ENCODE peak calls at places on chromosome 11, in nine cellular contexts. Q is heart left ventricle, X is AG04450, U is fibroblast of pulmonary artery, W is A549, F is astrocyte of the spinal cord, N is tibial artery, E is right atrium auricular region, D is progenitor cell of endocrine pancreas. H is an unnamed sample.

GRCh38 chr11:2302280-2302843 is 549 bp downstream of the TSPAN32 start:
- DNase-seq in Q (no peak), X (no peak), U (no peak), W (no peak), F (no peak), N (no peak), E (peak), D (no peak), H (no peak)

GRCh38 chr11:87252869-87253268 is 215.1 kb downstream of the TMEM135 start:
- DNase-seq in Q (no peak), X (no peak), U (no peak), W (no peak), F (no peak), N (no peak), E (no peak), D (no peak), H (no peak)

GRCh38 chr11:72100462-72100861 is 2.6 kb downstream of the LAMTOR1 start:
- DNase-seq in Q (no peak), X (no peak), U (no peak), W (no peak), F (no peak), N (no peak), E (no peak), D (no peak), H (no peak)

GRCh38 chr11:69357458-69358397 is 63.8 kb downstream of the MYEOV start:
- DNase-seq in Q (no peak), X (no peak), U (no peak), W (no peak), F (no peak), N (no peak), E (peak), D (peak), H (peak)

GRCh38 chr11:100726709-100727108 is 39.6 kb downstream of the ARHGAP42 start:
- DNase-seq in Q (no peak), X (no peak), U (no peak), W (no peak), F (no peak), N (no peak), E (no peak), D (no peak), H (no peak)

GRCh38 chr11:58647866-58648265 is 25.4 kb downstream of the CNTF start:
- DNase-seq in Q (no peak), X (no peak), U (no peak), W (no peak), F (no peak), N (no peak), E (no peak), D (no peak), H (no peak)

GRCh38 chr11:104735013-104735412 is 163.2 kb downstream of the CASP12 start:
- DNase-seq in Q (no peak), X (no peak), U (no peak), W (no peak), F (no peak), N (no peak), E (no peak), D (no peak), H (no peak)

GRCh38 chr11:132704796-132705375 is 827.4 kb downstream of the OPCML start:
- DNase-seq in Q (no peak), X (no peak), U (no peak), W (no peak), F (no peak), N (no peak), E (no peak), D (no peak), H (no peak)

GRCh38 chr11:107757661-107758060 is 45.8 kb upstream of the SLN start:
- DNase-seq in Q (no peak), X (no peak), U (no peak), W (no peak), F (no peak), N (no peak), E (no peak), D (no peak), H (no peak)

GRCh38 chr11:11363674-11364073 is 10.6 kb upstream of the CSNK2A3 start:
- DNase-seq in Q (no peak), X (no peak), U (no peak), W (no peak), F (no peak), N (no peak), E (no peak), D (no peak), H (no peak)

GRCh38 chr11:102256251-102256650 is 61.0 kb upstream of the BIRC3 start:
- DNase-seq in Q (no peak), X (no peak), U (peak), W (no peak), F (peak), N (no peak), E (no peak), D (no peak), H (no peak)

GRCh38 chr11:30631148-30631547 is 45.0 kb upstream of the MPPED2 start:
- DNase-seq in Q (no peak), X (no peak), U (no peak), W (no peak), F (no peak), N (no peak), E (no peak), D (no peak), H (no peak)

GRCh38 chr11:130827697-130828377 is 88.4 kb downstream of the SNX19 start:
- DNase-seq in Q (peak), X (peak), U (peak), W (peak), F (peak), N (peak), E (peak), D (peak), H (no peak)

GRCh38 chr11:8839957-8840945 is 70.7 kb upstream of the AKIP1 start:
- DNase-seq in Q (no peak), X (no peak), U (peak), W (no peak), F (peak), N (no peak), E (no peak), D (peak), H (no peak)

GRCh38 chr11:10304495-10305261 is at the start of gene ADM:
- DNase-seq in Q (peak), X (peak), U (peak), W (peak), F (peak), N (peak), E (peak), D (peak), H (peak)
- TF ChIP-seq CTCF in Q (peak), X (peak), U (no peak), W (peak), F (peak), N (peak), E (peak), D (peak), H (peak)

GRCh38 chr11:65516135-65516968 is 8.5 kb upstream of the SCYL1 start:
- DNase-seq in Q (peak), X (no peak), U (no peak), W (no peak), F (no peak), N (no peak), E (no peak), D (no peak), H (no peak)
- TF ChIP-seq CTCF in Q (no peak), X (no peak), U (no peak), W (no peak), F (no peak), N (no peak), E (no peak), D (no peak), H (no peak)

GRCh38 chr11:6563667-6564066 is 39.7 kb downstream of the RRP8 start:
- DNase-seq in Q (no peak), X (no peak), U (no peak), W (no peak), F (no peak), N (no peak), E (no peak), D (no peak), H (no peak)

GRCh38 chr11:6559375-6559774 is 44.0 kb downstream of the RRP8 start:
- DNase-seq in Q (no peak), X (no peak), U (no peak), W (no peak), F (no peak), N (no peak), E (no peak), D (no peak), H (no peak)

GRCh38 chr11:6557761-6558674 is 45.4 kb downstream of the RRP8 start:
- DNase-seq in Q (no peak), X (no peak), U (no peak), W (no peak), F (no peak), N (no peak), E (no peak), D (no peak), H (no peak)

GRCh38 chr11:6563121-6563619 is 40.2 kb downstream of the RRP8 start:
- DNase-seq in Q (no peak), X (no peak), U (no peak), W (no peak), F (no peak), N (no peak), E (no peak), D (no peak), H (no peak)

GRCh38 chr11:6561288-6561687 is 42.1 kb downstream of the RRP8 start:
- DNase-seq in Q (no peak), X (no peak), U (no peak), W (no peak), F (no peak), N (no peak), E (no peak), D (no peak), H (no peak)
- TF ChIP-seq CTCF in Q (no peak), X (no peak), U (no peak), W (no peak), F (no peak), N (no peak), E (no peak), D (no peak), H (no peak)

GRCh38 chr11:60988658-60989057 is 17.2 kb downstream of the CD6 start:
- DNase-seq in Q (no peak), X (no peak), U (no peak), W (no peak), F (no peak), N (no peak), E (no peak), D (no peak), H (no peak)
- TF ChIP-seq CTCF in Q (no peak), X (no peak), U (no peak), W (no peak), F (no peak), N (no peak), E (no peak), D (no peak), H (no peak)

GRCh38 chr11:119295178-119295577 is 21.8 kb downstream of the MCAM start:
- DNase-seq in Q (no peak), X (no peak), U (peak), W (peak), F (no peak), N (no peak), E (no peak), D (no peak), H (no peak)
- TF ChIP-seq CTCF in Q (no peak), X (no peak), U (peak), W (no peak), F (no peak), N (no peak), E (no peak), D (no peak), H (no peak)

H was measured in type B pancreatic cell.